ENCODE peak calls at places on chromosomes 11 and 22, in five cellular contexts. Z is IMR-90; O is body of pancreas; E is naive thymus-derived CD4-positive, alpha-beta T cell; J is A673. L is an unnamed sample.

GRCh38 chr22:42769238-42769573 is 48.5 kb upstream of the A4GALT start:
- DNase-seq in Z (no peak), O (no peak), E (no peak), J (no peak), L (no peak)

GRCh38 chr11:107040447-107041444 is 22.5 kb upstream of the GUCY1A2 start:
- DNase-seq in Z (peak; percentile 23), O (no peak), E (no peak), J (no peak), L (no peak)

GRCh38 chr11:96124155-96124554 is 200.2 kb upstream of the MTMR2 start:
- DNase-seq in Z (no peak), O (no peak), E (no peak), J (no peak), L (no peak)

GRCh38 chr11:106152013-106152412 is 74.6 kb downstream of the AASDHPPT start:
- DNase-seq in Z (peak; percentile 17), O (peak; percentile 38), E (no peak), J (no peak), L (no peak)

GRCh38 chr22:25746012-25746373 is 4.0 kb downstream of the MYO18B start:
- DNase-seq in Z (peak; percentile 43), O (no peak), E (no peak), J (no peak), L (no peak)

GRCh38 chr11:10459029-10459970 is 4.2 kb downstream of the AMPD3 start:
- DNase-seq in Z (no peak), O (no peak), E (peak; percentile 91), J (no peak), L (peak; percentile 71)

GRCh38 chr11:2792376-2793250 is 92.8 kb upstream of the KCNQ1OT1 start:
- DNase-seq in Z (no peak), O (peak; percentile 17), E (no peak), J (no peak), L (no peak)

GRCh38 chr11:41612415-41612814 is 153.0 kb upstream of the LRRC4C start:
- DNase-seq in Z (no peak), O (no peak), E (no peak), J (peak; percentile 13), L (no peak)

GRCh38 chr22:25053153-25053805 is 100.8 kb downstream of the KIAA1671 start:
- DNase-seq in Z (no peak), O (no peak), E (no peak), J (no peak), L (no peak)

GRCh38 chr11:8638300-8638699 is 44.2 kb downstream of the TRIM66 start:
- DNase-seq in Z (peak; percentile 45), O (no peak), E (no peak), J (no peak), L (no peak)

GRCh38 chr22:43110927-43111623 is 525 bp downstream of the BIK start:
- DNase-seq in Z (no peak), O (peak; percentile 70), E (peak; percentile 61), J (no peak), L (peak; percentile 36)

GRCh38 chr11:94129505-94130335 is 1.1 kb downstream of the PANX1 start:
- DNase-seq in Z (peak; percentile 39), O (no peak), E (peak; percentile 18), J (peak; percentile 38), L (peak; percentile 15)

GRCh38 chr11:84261707-84262106 is 975.5 kb upstream of the CCDC90B start:
- DNase-seq in Z (no peak), O (no peak), E (no peak), J (peak; percentile 24), L (no peak)

GRCh38 chr11:123194308-123195181 is 503 bp downstream of the CLMP start:
- DNase-seq in Z (peak; percentile 48), O (no peak), E (no peak), J (peak; percentile 56), L (no peak)

GRCh38 chr22:19213496-19214473 is 35.2 kb upstream of the SLC25A1 start:
- DNase-seq in Z (peak; percentile 81), O (no peak), E (no peak), J (peak; percentile 57), L (no peak)

GRCh38 chr11:67572747-67573419 is 10.7 kb upstream of the GSTP1 start:
- DNase-seq in Z (peak; percentile 48), O (peak; percentile 85), E (no peak), J (peak; percentile 72), L (peak; percentile 23)

GRCh38 chr22:38074181-38075104 is 9.5 kb downstream of the SLC16A8 start:
- DNase-seq in Z (peak; percentile 41), O (no peak), E (no peak), J (no peak), L (no peak)

DNA sequence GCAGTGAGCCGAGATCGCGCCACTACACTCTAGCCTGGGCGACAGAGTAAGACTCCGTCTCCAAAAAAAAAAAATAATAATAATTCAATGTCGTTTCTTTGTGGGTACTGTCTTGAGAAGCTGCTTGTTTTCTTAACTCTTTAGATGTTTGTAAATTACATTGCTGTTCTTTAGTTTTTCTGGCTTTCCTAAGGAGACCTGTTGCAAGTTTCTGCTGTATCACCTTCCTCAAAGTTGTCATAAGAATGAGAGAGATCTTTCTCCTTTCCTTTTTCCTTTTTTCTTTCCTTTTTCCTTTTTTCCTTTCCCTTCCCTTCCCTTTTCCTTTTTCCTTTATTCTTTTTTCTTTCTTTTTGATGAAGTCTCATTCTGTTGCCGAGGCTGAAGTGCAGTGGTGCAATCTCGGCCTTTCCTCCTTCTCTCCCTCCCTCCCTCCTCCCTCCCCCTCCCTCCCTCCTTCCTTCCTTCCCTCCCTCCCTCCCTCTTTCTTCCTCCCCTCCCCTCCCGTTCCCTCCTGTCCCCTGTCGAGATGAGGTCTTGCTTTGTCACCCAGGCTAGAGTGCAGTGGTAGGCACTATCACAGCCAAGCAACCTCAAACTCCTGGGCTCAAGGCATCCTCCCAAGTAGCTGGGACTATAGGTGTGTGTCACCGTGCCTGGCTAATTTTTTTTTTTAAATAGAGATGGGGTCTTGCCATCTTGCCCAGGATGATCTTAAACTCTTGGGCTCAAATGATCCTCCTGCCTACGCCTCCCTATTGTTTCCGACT is 15.3 kb downstream of the HIPK3 start:
- DNase-seq in Z (no peak), O (no peak), E (no peak), J (no peak), L (no peak)
- H3K4me1 ChIP-seq in Z (peaks cover 6% of the 10 kb centered on the region), O (peaks cover 50% of the 10 kb centered on the region), E (peaks cover 6% of the 10 kb centered on the region), J (peaks cover 7% of the 10 kb centered on the region), L (peaks cover 35% of the 10 kb centered on the region)

DNA sequence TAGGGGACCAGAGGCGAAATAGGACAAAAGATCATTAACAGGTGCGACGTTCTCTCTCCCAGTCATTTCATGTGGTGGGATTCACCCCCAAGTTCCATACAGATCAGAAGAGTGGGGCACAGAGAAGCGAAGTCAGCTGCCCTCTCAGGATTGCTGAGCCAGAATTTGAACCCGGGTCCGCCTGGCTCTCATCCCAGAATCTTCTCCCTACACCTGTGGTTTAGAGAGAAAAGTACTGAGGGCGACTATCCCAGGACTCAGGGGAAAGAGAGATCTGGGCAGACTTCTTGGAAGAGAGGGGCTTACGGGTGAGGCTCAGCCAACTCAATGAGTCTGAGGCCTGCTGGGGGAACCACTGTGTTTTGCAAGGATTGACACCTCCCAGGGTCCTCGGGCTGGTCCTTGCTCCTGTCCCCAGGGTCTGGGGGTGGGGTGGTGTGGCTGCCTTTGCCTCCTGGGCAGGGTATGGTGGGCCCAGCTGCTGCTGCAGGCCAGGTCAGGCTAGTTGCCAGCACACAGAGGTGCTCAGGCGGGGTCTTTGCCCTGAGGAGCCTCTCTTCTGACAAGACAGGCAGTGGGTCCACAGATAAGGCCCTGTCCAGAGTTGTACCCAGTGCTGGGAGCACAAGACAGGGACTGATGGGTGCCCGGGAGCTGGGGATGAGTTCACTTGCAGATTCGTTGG is 1.1 kb downstream of the CAPN5 start:
- DNase-seq in Z (no peak), O (no peak), E (no peak), J (no peak), L (no peak)
- H3K4me3 ChIP-seq in Z (peak overlapping the region; percentile 72), O (no peak overlapping the region), E (no peak overlapping the region), J (peak overlapping the region; percentile 76), L (peak overlapping the region; percentile 80)

GRCh38 chr11:83140691-83141455 is 16.1 kb upstream of the PCF11 start:
- DNase-seq in Z (no peak), O (no peak), E (no peak), J (no peak), L (no peak)

GRCh38 chr11:83139310-83139709 is 17.6 kb upstream of the PCF11 start:
- DNase-seq in Z (no peak), O (no peak), E (no peak), J (no peak), L (no peak)
- H3K9me3 ChIP-seq in Z (no peaks in the 10 kb centered on the region), O (no peaks in the 10 kb centered on the region), E (no peaks in the 10 kb centered on the region), J (no peaks in the 10 kb centered on the region), L (no peaks in the 10 kb centered on the region)

GRCh38 chr22:27740192-27740748 is 61.3 kb downstream of the MN1 start:
- DNase-seq in Z (no peak), O (no peak), E (no peak), J (no peak), L (no peak)
- H3K4me1 ChIP-seq in Z (no peaks in the 10 kb centered on the region), O (no peaks in the 10 kb centered on the region), E (no peaks in the 10 kb centered on the region), J (no peaks in the 10 kb centered on the region), L (no peaks in the 10 kb centered on the region)